ENCODE peak calls at places on chromosomes 6 and 20, in nine cellular contexts. W is IMR-90, P is astrocyte, N is PC-9, I is GM23338, A is fibroblast of lung, R is GM23248, M is mammary epithelial cell, L is neuronal stem cell. G is an unnamed sample.

GRCh38 chr20:22342410-22342809 is 242.0 kb downstream of the FOXA2 start:
- DNase-seq in W (no peak), A (no peak), L (no peak), R (no peak), I (no peak), N (no peak), M (no peak), P (no peak), G (no peak)

GRCh38 chr6:41430875-41431274 is 95.5 kb downstream of the NCR2 start:
- DNase-seq in M (peak; percentile 72), I (no peak), N (peak; percentile 56), P (peak; percentile 67), R (peak; percentile 89), W (peak; percentile 70), A (peak; percentile 78), L (no peak), G (no peak)

GRCh38 chr20:63139369-63139768 is 76.6 kb downstream of the YTHDF1 start:
- DNase-seq in W (no peak), M (no peak), R (no peak), A (no peak), N (no peak), L (no peak), P (no peak), I (no peak), G (no peak)

GRCh38 chr20:11067359-11067758 is 393.6 kb upstream of the JAG1 start:
- DNase-seq in P (no peak), M (no peak), I (no peak), N (no peak), L (no peak), A (no peak), W (no peak), R (peak; percentile 6), G (no peak)

GRCh38 chr20:16528078-16528477 is 45.2 kb downstream of the KIF16B start:
- DNase-seq in L (no peak), I (no peak), P (peak; percentile 88), R (peak; percentile 83), M (peak; percentile 92), W (peak; percentile 96), A (peak; percentile 90), N (peak; percentile 91), G (peak; percentile 85)

GRCh38 chr6:18165746-18166145 is 10.5 kb downstream of the KDM1B start:
- DNase-seq in N (no peak), M (no peak), L (no peak), W (peak; percentile 58), P (no peak), A (no peak), I (no peak), R (peak; percentile 54), G (no peak)

GRCh38 chr6:52568320-52568719 is 8.5 kb downstream of the TRAM2 start:
- DNase-seq in L (no peak), W (no peak), N (no peak), P (no peak), M (no peak), R (no peak), A (no peak), I (no peak), G (no peak)

GRCh38 chr6:4441981-4442434 is 306.6 kb upstream of the ECI2 start:
- DNase-seq in L (no peak), A (peak; percentile 53), W (peak; percentile 73), P (peak; percentile 39), N (peak; percentile 79), I (no peak), M (no peak), R (peak; percentile 19), G (no peak)

GRCh38 chr20:1867495-1868260 is 27.5 kb upstream of the SIRPA start:
- DNase-seq in M (no peak), P (no peak), L (no peak), I (no peak), A (no peak), N (no peak), W (no peak), R (no peak), G (no peak)

GRCh38 chr20:34415079-34415478 is 52.0 kb downstream of the ITCH start:
- DNase-seq in R (no peak), L (no peak), P (no peak), W (no peak), N (no peak), A (no peak), M (no peak), I (no peak), G (no peak)

GRCh38 chr6:43772571-43773049 is 2.6 kb downstream of the VEGFA start:
- DNase-seq in M (no peak), L (peak; percentile 51), W (no peak), N (peak; percentile 18), I (peak; percentile 66), R (peak; percentile 28), P (no peak), A (peak; percentile 22), G (no peak)

GRCh38 chr6:90758741-90759140 is 171.9 kb upstream of the MAP3K7 start:
- DNase-seq in P (no peak), A (no peak), R (no peak), I (peak; percentile 33), W (no peak), M (no peak), N (no peak), L (no peak), G (no peak)

GRCh38 chr6:72649032-72649984 is 27.4 kb downstream of the KCNQ5 start:
- DNase-seq in N (peak; percentile 71), M (peak; percentile 85), R (peak; percentile 93), W (peak; percentile 83), P (peak; percentile 83), A (peak; percentile 87), I (no peak), L (no peak), G (peak; percentile 23)

GRCh38 chr6:61745994-61746393 is 540.0 kb downstream of the KHDRBS2 start:
- DNase-seq in N (no peak), P (no peak), A (no peak), R (no peak), M (no peak), W (no peak), L (no peak), I (no peak), G (no peak)

GRCh38 chr6:113772961-113773360 is 84.2 kb upstream of the MARCKS start:
- DNase-seq in P (no peak), N (no peak), I (no peak), L (no peak), W (no peak), R (no peak), A (no peak), M (no peak), G (no peak)
- H2AFZ ChIP-seq in P (no peak overlapping the region), N (no peak overlapping the region), I (no peak overlapping the region), L (no peak overlapping the region), W (no peak overlapping the region), R (no peak overlapping the region), A (no peak overlapping the region), M (no peak overlapping the region), G (no peak overlapping the region)

DNA sequence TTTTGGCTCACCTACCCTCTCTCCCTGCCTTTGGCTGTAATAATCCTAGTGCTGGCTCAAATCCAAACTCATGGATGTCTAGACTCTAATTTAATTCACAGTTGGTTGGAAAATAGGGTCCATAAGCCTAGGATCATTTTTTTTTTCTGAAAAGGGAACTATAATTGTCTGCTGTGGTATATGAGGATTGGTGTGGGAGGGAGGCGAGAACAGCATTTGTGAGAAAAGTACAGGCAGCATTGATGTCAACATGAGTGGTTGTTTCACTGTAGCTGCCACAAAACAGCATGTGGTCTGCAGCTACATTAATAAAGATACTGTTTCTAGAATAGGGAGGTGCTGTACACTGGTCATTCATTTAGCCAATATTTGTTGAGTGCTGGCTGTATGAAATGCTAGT is 18.6 kb upstream of the POLR1H start:
- DNase-seq in M (no peak), R (no peak), L (no peak), A (no peak), W (no peak), I (no peak), P (no peak), N (no peak), G (no peak)
- H2AFZ ChIP-seq in M (no peak overlapping the region), R (no peak overlapping the region), L (no peak overlapping the region), A (no peak overlapping the region), W (no peak overlapping the region), I (no peak overlapping the region), P (no peak overlapping the region), N (no peak overlapping the region), G (no peak overlapping the region)

DNA sequence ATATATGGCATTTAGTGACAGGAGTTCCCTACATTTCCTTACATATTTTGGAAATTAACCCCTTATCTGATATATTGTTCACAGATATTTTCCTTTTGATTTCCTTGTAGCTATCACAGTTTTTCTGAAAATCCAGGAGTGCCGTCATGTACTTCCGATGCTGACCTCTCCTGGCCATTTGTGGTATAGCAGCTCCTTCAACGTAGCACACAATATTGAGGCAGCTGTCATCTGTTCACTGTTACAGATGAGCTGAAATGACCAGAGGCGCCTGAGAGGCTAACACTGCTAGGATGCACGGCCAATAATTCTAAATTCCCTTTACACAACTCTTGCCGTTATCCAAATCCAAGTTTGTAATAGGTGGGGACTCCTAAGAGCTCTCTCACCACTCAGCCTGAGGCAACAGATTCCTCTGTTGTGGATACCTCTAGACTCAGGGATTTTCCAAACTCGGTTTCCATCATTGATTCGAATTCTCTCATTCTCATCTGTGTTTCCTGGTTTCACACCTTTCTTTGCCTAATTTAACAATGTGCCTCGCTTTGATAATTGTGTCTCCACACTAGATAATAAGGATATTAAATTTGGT is 53.0 kb downstream of the MMUT start:
- DNase-seq in W (peak; percentile 61), P (peak; percentile 23), A (peak; percentile 36), N (no peak), M (peak; percentile 57), L (peak; percentile 69), R (peak; percentile 71), I (peak; percentile 82), G (peak; percentile 28)
- H2AFZ ChIP-seq in W (peak overlapping the region; percentile 25), P (no peak overlapping the region), A (peak overlapping the region; percentile 6), N (peak overlapping the region; percentile 11), M (peak overlapping the region; percentile 60), L (no peak overlapping the region), R (peak overlapping the region; percentile 59), I (no peak overlapping the region), G (peak overlapping the region; percentile 83)

GRCh38 chr6:113529191-113529590 is 328.0 kb upstream of the MARCKS start:
- DNase-seq in I (no peak), R (peak; percentile 55), M (peak; percentile 41), W (peak; percentile 60), A (peak; percentile 66), N (no peak), P (peak; percentile 53), L (no peak), G (peak; percentile 19)

GRCh38 chr6:113526995-113527394 is 330.1 kb upstream of the MARCKS start:
- DNase-seq in N (no peak), A (no peak), I (no peak), P (no peak), W (no peak), R (no peak), L (no peak), M (no peak), G (no peak)

GRCh38 chr6:113529879-113530278 is 327.3 kb upstream of the MARCKS start:
- DNase-seq in W (no peak), A (no peak), M (no peak), R (no peak), N (no peak), P (no peak), L (no peak), I (no peak), G (no peak)

GRCh38 chr6:113522376-113522775 is 334.8 kb upstream of the MARCKS start:
- DNase-seq in I (no peak), R (no peak), N (no peak), L (no peak), A (no peak), P (no peak), M (no peak), W (no peak), G (no peak)

DNA sequence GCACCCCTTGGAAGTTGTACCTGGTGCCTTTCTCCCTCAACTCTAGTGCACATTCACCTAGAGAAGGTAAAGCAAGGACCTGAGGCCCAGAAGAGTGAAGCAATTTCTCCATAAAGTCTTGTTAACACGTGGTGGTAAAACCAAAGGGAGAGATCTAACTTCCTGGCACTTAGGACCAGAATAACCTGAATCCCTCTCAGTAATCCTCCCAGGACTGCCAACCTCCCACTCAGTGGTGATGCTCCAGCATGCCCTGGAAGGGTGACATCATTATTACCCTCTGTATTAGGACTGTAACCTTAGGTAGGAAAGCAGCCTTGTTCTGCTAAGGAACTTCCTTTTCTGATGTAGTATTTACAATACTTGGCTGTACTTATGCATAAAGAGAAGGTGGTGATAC is 330.6 kb upstream of the MARCKS start:
- DNase-seq in M (peak; percentile 85), W (no peak), R (peak; percentile 33), P (no peak), I (no peak), A (no peak), L (no peak), N (no peak), G (peak; percentile 7)
- H2AFZ ChIP-seq in M (peak overlapping the region; percentile 63), W (no peak overlapping the region), R (no peak overlapping the region), P (no peak overlapping the region), I (no peak overlapping the region), A (no peak overlapping the region), L (no peak overlapping the region), N (no peak overlapping the region), G (peak overlapping the region; percentile 2)

G was measured in keratinocyte.